ENCODE peak calls at places on chromosomes 11 and 22, in five cellular contexts. I is gastrocnemius medialis, T is activated B cell treated with CpG ODN at 0.5 μM for 24 hours, B is mammary epithelial cell, K is RWPE1. S is an unnamed sample.

GRCh38 chr11:80916180-80916811 is 1475.5 kb upstream of the TENM4 start:
- DNase-seq in I (no peak), K (peak; percentile 0), B (peak; percentile 43), T (no peak), S (no peak)

GRCh38 chr22:44738347-44738715 is 14.0 kb upstream of the ARHGAP8 start:
- DNase-seq in K (peak; percentile 24), B (no peak), T (no peak), I (no peak), S (no peak)

GRCh38 chr22:43000441-43001175 is 14.3 kb downstream of the PACSIN2 start:
- DNase-seq in I (no peak), B (no peak), T (no peak), K (no peak), S (no peak)

GRCh38 chr22:42648017-42648367 is 1.2 kb downstream of the CYB5R3 start:
- DNase-seq in T (no peak), I (no peak), B (no peak), K (no peak), S (no peak)

GRCh38 chr11:128927683-128928336 is 14.9 kb downstream of the TP53AIP1 start:
- DNase-seq in K (no peak), B (no peak), T (no peak), I (no peak), S (no peak)

GRCh38 chr22:28438183-28438778 is 241.4 kb downstream of the TTC28 start:
- DNase-seq in T (no peak), B (no peak), I (no peak), K (no peak), S (no peak)

GRCh38 chr11:114056409-114056808 is 3.1 kb upstream of the ZBTB16 start:
- DNase-seq in B (no peak), T (no peak), K (no peak), I (no peak), S (no peak)

GRCh38 chr11:24496728-24497396 is at the start of gene LUZP2:
- DNase-seq in T (no peak), K (peak; percentile 33), B (peak; percentile 28), I (no peak), S (no peak)

GRCh38 chr11:47308050-47308823 is 38.3 kb downstream of the MADD start:
- DNase-seq in B (no peak), T (no peak), I (no peak), K (no peak), S (no peak)

GRCh38 chr11:126279191-126279590 is 3.7 kb upstream of the TIRAP start:
- DNase-seq in I (no peak), K (no peak), B (no peak), T (no peak), S (no peak)

GRCh38 chr22:38831166-38831945 is 12.5 kb downstream of the NPTXR start:
- DNase-seq in I (no peak), T (no peak), K (no peak), B (peak; percentile 75), S (peak; percentile 75)

GRCh38 chr22:46149493-46149997 is 781 bp upstream of the PPARA start:
- DNase-seq in T (peak; percentile 40), I (peak; percentile 63), B (no peak), K (no peak), S (no peak)

GRCh38 chr11:19258651-19259230 is 18.0 kb upstream of the E2F8 start:
- DNase-seq in I (no peak), K (no peak), T (no peak), B (no peak), S (no peak)

GRCh38 chr11:119764108-119764874 is 35.3 kb upstream of the NECTIN1 start:
- DNase-seq in I (peak; percentile 32), B (peak; percentile 26), T (no peak), K (no peak), S (no peak)

GRCh38 chr22:19658057-19658966 is 56.0 kb upstream of the SEPTIN5 start:
- DNase-seq in K (no peak), I (no peak), B (no peak), T (no peak), S (no peak)

GRCh38 chr22:46524203-46524740 is 13.1 kb downstream of the CELSR1 start:
- DNase-seq in K (no peak), B (no peak), I (no peak), T (no peak), S (no peak)

GRCh38 chr22:37639070-37639760 is at the start of gene SH3BP1:
- DNase-seq in I (no peak), K (no peak), T (peak; percentile 63), B (peak; percentile 32), S (peak; percentile 34)

GRCh38 chr11:35393093-35393492 is 26.3 kb downstream of the SLC1A2 start:
- DNase-seq in B (no peak), T (no peak), I (no peak), K (no peak), S (no peak)

GRCh38 chr11:57515332-57516060 is at the start of gene SLC43A1:
- DNase-seq in B (no peak), T (peak; percentile 27), K (peak; percentile 25), I (peak; percentile 60), S (peak; percentile 42)

GRCh38 chr11:83819936-83820549 is 533.9 kb upstream of the CCDC90B start:
- DNase-seq in B (peak; percentile 48), T (no peak), K (peak; percentile 64), I (no peak), S (peak; percentile 68)

GRCh38 chr11:27352781-27353180 is 10.2 kb downstream of the CCDC34 start:
- DNase-seq in T (no peak), K (no peak), B (no peak), I (no peak), S (no peak)

GRCh38 chr11:123211981-123212380 is 16.9 kb upstream of the CLMP start:
- DNase-seq in T (no peak), B (no peak), K (no peak), I (no peak), S (no peak)

GRCh38 chr22:48567213-48567975 is 1260.3 kb downstream of the BRD1 start:
- DNase-seq in K (no peak), I (no peak), B (no peak), T (no peak), S (no peak)

GRCh38 chr11:123681007-123681406 is 26.6 kb upstream of the SCN3B start:
- DNase-seq in I (no peak), T (no peak), B (no peak), K (no peak), S (no peak)

GRCh38 chr11:127843483-127844396 is 743.6 kb downstream of the ETS1 start:
- DNase-seq in B (peak; percentile 64), K (peak; percentile 61), T (no peak), I (no peak), S (peak; percentile 80)

GRCh38 chr11:68762481-68762880 is 11.2 kb upstream of the TESMIN start:
- DNase-seq in T (no peak), I (no peak), K (no peak), B (no peak), S (no peak)

GRCh38 chr11:4167292-4167691 is 72.7 kb downstream of the RRM1 start:
- DNase-seq in B (no peak), T (no peak), K (no peak), I (no peak), S (no peak)

GRCh38 chr22:39528080-39528661 is 4.4 kb downstream of the RPS19BP1 start:
- DNase-seq in B (no peak), K (no peak), T (no peak), I (no peak), S (no peak)

GRCh38 chr22:23675502-23676415 is 15.1 kb upstream of the RGL4 start:
- DNase-seq in B (no peak), T (no peak), K (no peak), I (peak; percentile 53), S (no peak)

GRCh38 chr11:46305295-46305694 is 27.8 kb downstream of the CREB3L1 start:
- DNase-seq in T (no peak), K (no peak), I (no peak), B (no peak), S (peak; percentile 63)

GRCh38 chr11:8252388-8252787 is 11.3 kb downstream of the LMO1 start:
- DNase-seq in T (peak; percentile 7), K (no peak), I (peak; percentile 25), B (no peak), S (no peak)

GRCh38 chr11:131865860-131866259 is 495.4 kb downstream of the NTM start:
- DNase-seq in B (no peak), K (no peak), I (no peak), T (no peak), S (no peak)

GRCh38 chr11:33161120-33162005 is at the start of gene CSTF3:
- DNase-seq in I (peak; percentile 99), K (peak; percentile 97), B (peak; percentile 97), T (peak; percentile 92), S (peak; percentile 99)
- TF ChIP-seq CTCF in I (peak; percentile 67), K (no peak), B (peak; percentile 2), T (no peak), S (peak; percentile 9)

DNA sequence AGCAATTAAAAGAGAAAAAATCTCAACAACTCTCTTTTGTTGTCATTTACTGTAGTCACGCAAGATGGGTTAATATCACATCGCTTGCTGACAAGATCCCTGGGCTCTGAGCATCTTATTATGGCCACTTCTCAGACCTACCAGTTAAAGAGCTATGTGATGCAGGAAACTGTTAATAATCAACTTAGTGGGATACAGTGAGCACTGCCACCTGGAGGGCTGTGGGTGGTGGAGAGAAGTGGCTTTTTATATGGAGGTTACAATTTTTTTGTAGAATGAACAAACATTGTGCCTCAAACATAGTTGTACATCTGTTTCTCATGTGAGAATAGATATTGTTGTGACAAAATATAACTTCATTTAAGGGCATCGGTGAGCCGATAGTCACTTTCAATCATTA is 181.0 kb downstream of the TENM4 start:
- DNase-seq in I (no peak), K (no peak), B (no peak), T (no peak), S (peak; percentile 13)
- TF ChIP-seq CTCF in I (no peak), K (no peak), B (peak; percentile 8), T (no peak), S (no peak)

GRCh38 chr22:16932577-16932976 is 75.4 kb downstream of the GAB4 start:
- DNase-seq in I (peak; percentile 18), T (no peak), B (peak; percentile 22), K (no peak), S (peak; percentile 37)
- TF ChIP-seq CTCF in I (peak; percentile 27), T (no peak), B (peak; percentile 39), K (no peak), S (peak; percentile 19)

DNA sequence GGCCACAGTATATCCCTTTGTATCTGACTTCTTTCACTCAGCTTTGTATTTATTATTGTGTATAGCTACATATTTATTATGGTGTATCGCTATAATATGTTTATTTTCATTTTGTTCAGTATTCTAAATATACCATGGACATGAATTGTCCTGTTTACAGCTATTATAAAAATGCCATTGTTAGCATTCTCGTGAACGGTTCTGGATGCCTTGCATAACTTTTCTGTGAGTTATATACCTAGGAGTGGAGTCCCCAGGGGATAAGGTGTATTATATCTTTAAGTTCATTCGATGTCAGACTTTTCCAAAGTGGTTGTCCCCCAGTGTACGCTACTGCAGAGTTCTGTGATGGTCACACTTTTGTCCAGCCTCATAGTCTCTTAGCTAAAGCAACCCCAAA is 301.7 kb downstream of the TMEM135 start:
- DNase-seq in I (no peak), T (no peak), K (no peak), B (no peak), S (no peak)
- TF ChIP-seq CTCF in I (no peak), T (no peak), K (no peak), B (no peak), S (no peak)

GRCh38 chr11:91263698-91264097 is 960.9 kb upstream of the FAT3 start:
- DNase-seq in T (no peak), K (no peak), I (no peak), B (no peak), S (no peak)

GRCh38 chr11:91257593-91258170 is 966.9 kb upstream of the FAT3 start:
- DNase-seq in I (no peak), B (no peak), T (no peak), K (no peak), S (no peak)

GRCh38 chr11:91265946-91266345 is 958.7 kb upstream of the FAT3 start:
- DNase-seq in I (no peak), K (no peak), B (no peak), T (no peak), S (no peak)

GRCh38 chr11:91261513-91261912 is 963.1 kb upstream of the FAT3 start:
- DNase-seq in I (no peak), T (no peak), K (no peak), B (no peak), S (no peak)
- TF ChIP-seq CTCF in I (no peak), T (no peak), K (no peak), B (peak; percentile 16), S (no peak)

S was measured in MCF 10A.